ENCODE peak calls at places on chromosome 21, in four cellular contexts. N, H, O and V are unnamed samples.

GRCh38 chr21:35925497-35925896 is 134.8 kb downstream of the SETD4 start:
- DNase-seq in N (peak), H (no peak), O (no peak), V (peak)

GRCh38 chr21:31416465-31416864 is 72.4 kb upstream of the TIAM1 start:
- DNase-seq in N (peak), H (no peak), O (no peak), V (peak)

GRCh38 chr21:32131960-32132359 is 146.9 kb downstream of the MIS18A start:
- DNase-seq in N (peak), H (no peak), O (no peak), V (peak)

GRCh38 chr21:15534450-15534886 is 195.3 kb upstream of the USP25 start:
- DNase-seq in N (no peak), H (no peak), O (no peak), V (no peak)

GRCh38 chr21:38712076-38712475 is 93.7 kb upstream of the ETS2 start:
- DNase-seq in N (peak), H (peak), O (peak), V (peak)

GRCh38 chr21:34704119-34704518 is 35.3 kb downstream of the CLIC6 start:
- DNase-seq in N (peak), H (no peak), O (no peak), V (peak)

GRCh38 chr21:21114456-21114855 is 116.2 kb downstream of the NCAM2 start:
- DNase-seq in N (no peak), H (no peak), O (no peak), V (no peak)

GRCh38 chr21:17527240-17527639 is 14.4 kb downstream of the CXADR start:
- DNase-seq in N (peak), H (no peak), O (no peak), V (peak)

GRCh38 chr21:39976805-39977204 is 109.6 kb downstream of the PCP4 start:
- DNase-seq in N (no peak), H (no peak), O (no peak), V (no peak)

GRCh38 chr21:32411366-32412161 is 942 bp upstream of the EVA1C start:
- DNase-seq in N (peak), H (peak), O (no peak), V (peak)

GRCh38 chr21:46108827-46109226 is 10.9 kb downstream of the COL6A2 start:
- DNase-seq in N (no peak), H (no peak), O (no peak), V (no peak)

GRCh38 chr21:38170283-38170682 is 86.5 kb upstream of the KCNJ15 start:
- DNase-seq in N (peak), H (peak), O (no peak), V (no peak)

GRCh38 chr21:39696620-39697019 is 48.4 kb upstream of the IGSF5 start:
- DNase-seq in N (peak), H (peak), O (no peak), V (peak)

GRCh38 chr21:34965200-34966174 is 83.6 kb downstream of the RUNX1 start:
- DNase-seq in N (peak), H (no peak), O (no peak), V (peak)

GRCh38 chr21:35002879-35003722 is 46.0 kb downstream of the RUNX1 start:
- DNase-seq in N (peak), H (no peak), O (no peak), V (peak)

GRCh38 chr21:27206368-27206982 is 239.6 kb upstream of the ADAMTS5 start:
- DNase-seq in N (no peak), H (peak), O (no peak), V (peak)

GRCh38 chr21:16279658-16280581 is 550.1 kb downstream of the USP25 start:
- DNase-seq in N (peak), H (peak), O (no peak), V (peak)

GRCh38 chr21:46295996-46296752 is 10.0 kb downstream of the YBEY start:
- DNase-seq in N (peak), H (no peak), O (no peak), V (no peak)

GRCh38 chr21:41443562-41443961 is 17.5 kb downstream of the MX1 start:
- DNase-seq in N (no peak), H (no peak), O (no peak), V (no peak)

GRCh38 chr21:37008705-37009104 is 2.2 kb downstream of the RIPPLY3 start:
- DNase-seq in N (no peak), H (peak), O (no peak), V (no peak)

GRCh38 chr21:37009740-37010341 is 3.3 kb downstream of the RIPPLY3 start:
- DNase-seq in N (peak), H (peak), O (peak), V (peak)

GRCh38 chr21:37005548-37006242 is 807 bp upstream of the RIPPLY3 start:
- DNase-seq in N (no peak), H (peak), O (no peak), V (no peak)

GRCh38 chr21:37006521-37007291 is at the start of gene RIPPLY3:
- DNase-seq in N (no peak), H (peak), O (no peak), V (peak)

DNA sequence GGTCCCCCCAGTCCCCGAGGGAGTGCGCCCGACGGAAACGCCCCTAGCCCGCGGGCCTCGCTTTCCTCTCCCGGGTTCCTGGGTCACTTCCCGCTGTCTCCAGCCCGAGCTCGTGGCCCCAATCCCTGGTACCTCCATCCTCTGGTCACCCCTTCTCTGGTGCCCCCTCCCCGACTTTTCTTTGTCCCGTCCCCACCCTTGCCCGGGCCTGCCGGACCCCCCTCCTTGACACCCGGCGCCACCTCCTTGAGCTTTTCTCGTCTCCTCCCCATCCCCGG is 320 bp upstream of the RIPPLY3 start:
- DNase-seq in N (no peak), H (no peak), O (no peak), V (no peak)
- TF ChIP-seq EZH2 in N (no peak), H (peak), O (no peak), V (no peak)

DNA sequence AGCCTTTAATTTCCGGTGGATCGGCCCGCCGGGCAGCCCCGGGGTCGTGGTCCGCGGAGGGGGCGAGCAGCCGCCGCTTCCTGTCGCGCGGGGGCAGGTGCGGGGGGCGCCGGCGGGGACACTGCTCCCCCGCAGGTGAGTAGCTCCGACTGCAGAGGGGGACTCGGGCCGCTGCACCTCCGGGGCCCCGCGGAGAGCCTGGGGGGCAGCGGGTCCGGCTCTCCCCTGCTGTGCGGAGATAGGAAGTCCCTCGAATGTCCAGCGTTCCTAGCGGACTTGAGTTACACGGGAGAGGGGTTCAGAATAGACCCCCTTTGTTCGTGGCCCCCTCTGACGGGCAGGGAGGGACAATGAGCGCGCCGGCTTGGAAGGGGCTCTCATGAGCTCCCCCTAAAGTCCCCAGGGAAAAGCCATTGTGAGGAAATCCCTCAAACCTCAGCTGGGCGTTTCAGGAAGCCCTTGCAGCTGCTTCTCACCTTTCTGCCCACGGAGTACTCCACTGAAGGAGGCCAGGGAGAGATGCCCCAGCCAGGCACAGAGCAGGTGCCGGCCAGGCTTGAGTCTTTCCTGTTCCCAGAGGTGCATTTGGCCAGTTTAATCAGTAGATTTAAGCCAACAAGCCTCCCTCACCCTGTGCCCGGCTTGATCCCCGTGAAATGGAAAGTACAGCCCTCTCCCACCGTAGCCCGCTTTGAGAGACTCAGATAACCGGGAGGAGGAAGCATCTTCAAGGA is 925 bp downstream of the PDE9A start:
- DNase-seq in N (no peak), H (peak), O (no peak), V (no peak)
- TF ChIP-seq EZH2 in N (peak), H (no peak), O (no peak), V (peak)

DNA sequence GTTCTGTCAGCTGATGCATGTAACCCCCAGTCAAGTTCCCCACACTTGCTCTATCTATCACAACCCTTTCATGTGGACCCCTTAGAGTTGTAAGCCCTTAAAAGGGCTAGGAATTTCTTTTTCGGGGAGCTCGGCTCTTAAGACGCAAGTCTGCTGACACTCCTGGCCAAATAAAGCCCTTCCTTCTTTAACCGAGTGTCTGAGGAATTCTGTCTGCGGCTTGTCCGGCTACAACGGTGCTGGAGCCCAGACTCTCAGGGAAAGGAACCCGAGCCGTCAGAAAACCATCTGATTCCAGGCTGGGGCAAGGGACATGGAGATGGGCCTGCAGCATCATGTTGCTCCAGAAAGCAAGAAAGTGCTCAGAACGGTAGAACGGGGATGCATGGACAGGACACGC is 12.2 kb downstream of the ITGB2 start:
- DNase-seq in N (no peak), H (no peak), O (no peak), V (no peak)
- TF ChIP-seq EZH2 in N (no peak), H (no peak), O (no peak), V (no peak)

GRCh38 chr21:44704636-44705001 is 6.8 kb downstream of the TSPEAR start:
- DNase-seq in N (no peak), H (no peak), O (no peak), V (no peak)
- TF ChIP-seq EZH2 in N (no peak), H (no peak), O (no peak), V (no peak)

GRCh38 chr21:44709426-44710293 is 1.7 kb downstream of the TSPEAR start:
- DNase-seq in N (no peak), H (peak), O (no peak), V (no peak)
- TF ChIP-seq EZH2 in N (peak), H (peak), O (no peak), V (peak)